ENCODE peak calls at places on chromosomes 4 and X, in five cellular contexts. Q is cardiac muscle cell, V is endodermal cell, N is body of pancreas, M is foreskin keratinocyte. G is an unnamed sample.
A peak's percentile ranks its signal among the peaks of the same experiment; 100 is the strongest.

GRCh38 chrX:130145123-130145522 is 20.5 kb downstream of the AIFM1 start:
- DNase-seq in Q (no peak), V (no peak), N (no peak), M (no peak), G (no peak)

GRCh38 chrX:38489341-38489740 is 72.0 kb upstream of the TSPAN7 start:
- DNase-seq in Q (no peak), V (no peak), N (no peak), M (no peak), G (no peak)

GRCh38 chr4:138087181-138087714 is 154.9 kb downstream of the SLC7A11 start:
- DNase-seq in Q (no peak), V (no peak), N (no peak), M (no peak), G (no peak)

GRCh38 chr4:78748361-78748760 is 27.8 kb upstream of the BMP2K start:
- DNase-seq in Q (no peak), V (no peak), N (no peak), M (peak; percentile 6), G (no peak)

GRCh38 chr4:41213563-41214157 is 682 bp downstream of the APBB2 start:
- DNase-seq in Q (no peak), V (no peak), N (no peak), M (no peak), G (no peak)

GRCh38 chr4:123477804-123478209 is 81.2 kb downstream of the SPRY1 start:
- DNase-seq in Q (no peak), V (no peak), N (peak; percentile 18), M (no peak), G (peak; percentile 3)

GRCh38 chr4:119646347-119647071 is 17.9 kb upstream of the PDE5A start:
- DNase-seq in Q (no peak), V (no peak), N (peak; percentile 32), M (no peak), G (no peak)

GRCh38 chr4:10197952-10198351 is 81.4 kb upstream of the WDR1 start:
- DNase-seq in Q (no peak), V (no peak), N (no peak), M (no peak), G (no peak)

GRCh38 chr4:29558789-29559188 is 1161.4 kb upstream of the PCDH7 start:
- DNase-seq in Q (no peak), V (no peak), N (no peak), M (no peak), G (no peak)

GRCh38 chrX:149871940-149872339 is 9.0 kb upstream of the MAGEA8 start:
- DNase-seq in Q (peak; percentile 10), V (peak; percentile 81), N (peak; percentile 48), M (peak; percentile 1), G (peak; percentile 6)

GRCh38 chr4:126627255-126627654 is 1005.5 kb upstream of the INTU start:
- DNase-seq in Q (peak; percentile 34), V (peak; percentile 62), N (no peak), M (peak; percentile 33), G (no peak)

GRCh38 chr4:123278755-123279154 is 117.8 kb upstream of the SPRY1 start:
- DNase-seq in Q (no peak), V (no peak), N (no peak), M (no peak), G (no peak)

GRCh38 chrX:115892787-115893671 is 277.5 kb upstream of the AGTR2 start:
- DNase-seq in Q (peak; percentile 15), V (peak; percentile 86), N (peak; percentile 78), M (no peak), G (peak; percentile 51)

GRCh38 chr4:147682755-147683154 is 1.2 kb downstream of the PRMT9 start:
- DNase-seq in Q (peak; percentile 3), V (no peak), N (no peak), M (no peak), G (no peak)

GRCh38 chrX:70437921-70438665 is 6.5 kb upstream of the DLG3 start:
- DNase-seq in Q (no peak), V (no peak), N (no peak), M (peak; percentile 34), G (no peak)

GRCh38 chrX:34053931-34054330 is 78.2 kb downstream of the FAM47A start:
- DNase-seq in Q (no peak), V (peak; percentile 55), N (no peak), M (no peak), G (no peak)

GRCh38 chrX:137194164-137194563 is 160.4 kb upstream of the GPR101 start:
- DNase-seq in Q (peak; percentile 49), V (peak; percentile 85), N (peak; percentile 40), M (peak; percentile 1), G (peak; percentile 35)

GRCh38 chrX:7435822-7436221 is 287.9 kb upstream of the PUDP start:
- DNase-seq in Q (no peak), V (no peak), N (no peak), M (no peak), G (no peak)

GRCh38 chrX:28058906-28059305 is 77.7 kb upstream of the DCAF8L1 start:
- DNase-seq in Q (peak; percentile 23), V (no peak), N (peak; percentile 16), M (peak; percentile 9), G (no peak)

GRCh38 chr4:23890369-23891063 is 669 bp upstream of the PPARGC1A start:
- DNase-seq in Q (peak; percentile 43), V (no peak), N (no peak), M (no peak), G (no peak)

GRCh38 chr4:23889368-23889767 is 479 bp downstream of the PPARGC1A start:
- DNase-seq in Q (no peak), V (no peak), N (no peak), M (no peak), G (no peak)

GRCh38 chr4:23891064-23891421 is 1.2 kb upstream of the PPARGC1A start:
- DNase-seq in Q (no peak), V (no peak), N (no peak), M (no peak), G (no peak)

GRCh38 chr4:23888421-23889319 is 1.2 kb downstream of the PPARGC1A start:
- DNase-seq in Q (peak; percentile 83), V (peak; percentile 50), N (peak; percentile 26), M (peak; percentile 28), G (no peak)

GRCh38 chr4:23889814-23890269 is at the start of gene PPARGC1A:
- DNase-seq in Q (peak; percentile 87), V (peak; percentile 72), N (peak; percentile 67), M (no peak), G (no peak)
- H3K4me1 ChIP-seq in Q (peaks cover 41% of the 10 kb centered on the region), V (peaks cover 8% of the 10 kb centered on the region), N (peaks cover 16% of the 10 kb centered on the region), M (no peaks in the 10 kb centered on the region), G (no peaks in the 10 kb centered on the region)

GRCh38 chr4:7867191-7867590 is 72.5 kb downstream of the AFAP1 start:
- DNase-seq in Q (no peak), V (peak; percentile 16), N (no peak), M (no peak), G (no peak)

GRCh38 chr4:7868430-7868775 is 71.3 kb downstream of the AFAP1 start:
- DNase-seq in Q (no peak), V (no peak), N (no peak), M (no peak), G (no peak)

GRCh38 chr4:7867701-7868429 is 71.8 kb downstream of the AFAP1 start:
- DNase-seq in Q (no peak), V (no peak), N (no peak), M (no peak), G (no peak)

GRCh38 chr4:7871356-7871755 is 68.3 kb downstream of the AFAP1 start:
- DNase-seq in Q (no peak), V (no peak), N (no peak), M (no peak), G (no peak)

DNA sequence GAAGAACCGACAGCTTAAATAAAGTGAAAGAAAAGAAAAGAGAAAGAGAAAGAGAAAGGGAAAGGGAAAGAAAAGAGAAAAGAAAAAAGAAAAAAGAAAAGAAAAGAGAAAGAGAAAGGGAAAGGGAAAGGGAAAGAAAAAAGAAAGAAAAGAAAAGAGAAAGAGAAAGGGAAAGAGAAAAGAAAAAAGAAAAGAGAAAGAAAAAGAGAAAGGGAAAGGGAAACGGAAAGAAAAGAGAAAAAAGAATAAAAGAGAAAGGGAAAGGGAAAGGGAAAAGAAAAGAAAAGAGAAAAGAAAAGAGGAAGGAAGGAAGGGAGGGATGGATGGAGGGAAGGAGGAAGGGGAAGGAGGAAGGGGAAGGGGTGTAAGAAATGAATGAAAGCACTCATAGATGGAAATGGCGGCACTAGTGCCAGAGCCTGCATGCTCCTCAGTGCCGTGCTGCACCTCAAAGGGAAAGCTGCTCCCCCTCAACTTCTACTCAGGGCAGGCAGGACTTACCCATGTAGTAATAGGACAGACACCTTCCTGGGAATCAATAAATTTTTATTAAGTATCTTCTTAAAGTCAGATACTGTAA is 70.7 kb downstream of the AFAP1 start:
- DNase-seq in Q (no peak), V (no peak), N (no peak), M (no peak), G (peak; percentile 29)
- H3K4me1 ChIP-seq in Q (no peaks in the 10 kb centered on the region), V (no peaks in the 10 kb centered on the region), N (peaks cover 13% of the 10 kb centered on the region), M (no peaks in the 10 kb centered on the region), G (peaks cover 9% of the 10 kb centered on the region)

GRCh38 chr4:39357002-39357401 is 9.2 kb downstream of the RFC1 start:
- DNase-seq in Q (no peak), V (no peak), N (no peak), M (no peak), G (no peak)
- H3K4me1 ChIP-seq in Q (no peaks in the 10 kb centered on the region), V (no peaks in the 10 kb centered on the region), N (peaks cover 52% of the 10 kb centered on the region), M (peaks cover 12% of the 10 kb centered on the region), G (peaks cover 40% of the 10 kb centered on the region)

DNA sequence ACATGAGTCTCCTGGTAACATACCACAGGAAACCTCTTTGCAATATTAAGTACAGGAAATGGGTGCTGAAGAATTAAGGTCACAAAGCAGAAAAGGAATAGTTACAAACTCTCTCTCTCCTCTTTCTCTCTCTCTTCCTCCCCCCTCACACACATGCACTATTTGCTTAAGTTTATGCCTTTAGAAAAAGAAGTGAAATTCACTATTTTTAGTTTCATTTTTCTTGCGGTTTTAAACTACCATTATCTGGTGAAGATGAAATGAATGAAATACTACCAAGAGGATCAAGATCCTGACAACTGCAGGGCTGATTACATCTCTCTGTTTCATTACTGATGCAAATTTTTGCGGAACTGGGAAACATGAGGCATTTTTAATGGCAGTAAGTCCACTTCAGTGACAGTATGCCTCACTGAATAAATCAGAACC is 64.3 kb upstream of the FTHL17 start:
- DNase-seq in Q (no peak), V (no peak), N (no peak), M (no peak), G (peak; percentile 14)
- H3K4me1 ChIP-seq in Q (no peaks in the 10 kb centered on the region), V (no peaks in the 10 kb centered on the region), N (no peaks in the 10 kb centered on the region), M (no peaks in the 10 kb centered on the region), G (no peaks in the 10 kb centered on the region)

GRCh38 chr4:156779046-156779445 is 192.6 kb downstream of the PDGFC start:
- DNase-seq in Q (no peak), V (no peak), N (no peak), M (peak; percentile 66), G (no peak)
- H3K4me1 ChIP-seq in Q (no peaks in the 10 kb centered on the region), V (no peaks in the 10 kb centered on the region), N (peaks cover 3% of the 10 kb centered on the region), M (peaks cover 83% of the 10 kb centered on the region), G (no peaks in the 10 kb centered on the region)

GRCh38 chrX:40172980-40173661 is 75.4 kb upstream of the BCOR start:
- DNase-seq in Q (no peak), V (peak; percentile 52), N (no peak), M (no peak), G (no peak)
- H3K4me1 ChIP-seq in Q (peaks cover 33% of the 10 kb centered on the region), V (no peaks in the 10 kb centered on the region), N (peaks cover 34% of the 10 kb centered on the region), M (no peaks in the 10 kb centered on the region), G (peaks cover 50% of the 10 kb centered on the region)